ENCODE peak calls at places on chromosomes 16 and 17, in nine cellular contexts. J is body of pancreas; Y is brain microvascular endothelial cell; S is CD4-positive, alpha-beta T cell; M is cardiac muscle cell; T is tibial artery; Q is Peyer's patch; V is PC-9; O is IMR-90. Z is an unnamed sample.

GRCh38 chr17:60305141-60305540 is 86.8 kb downstream of the USP32 start:
- DNase-seq in M (peak; percentile 16), T (no peak), Y (no peak), O (no peak), J (peak; percentile 28), Q (no peak), V (no peak), S (no peak), Z (no peak)

GRCh38 chr16:84514295-84514873 is 9.9 kb upstream of the MEAK7 start:
- DNase-seq in J (no peak), V (no peak), S (no peak), T (no peak), Y (no peak), Q (no peak), O (no peak), M (no peak), Z (no peak)

GRCh38 chr16:75733305-75734141 is 7.2 kb upstream of the CPHXL start:
- DNase-seq in T (peak; percentile 69), Y (peak; percentile 24), O (peak; percentile 85), J (peak; percentile 16), Q (no peak), M (peak; percentile 58), V (no peak), S (no peak), Z (no peak)

GRCh38 chr17:35749560-35750412 is 3.3 kb downstream of the GAS2L2 start:
- DNase-seq in V (no peak), T (no peak), J (no peak), S (no peak), Q (no peak), M (peak; percentile 60), Y (no peak), O (peak; percentile 20), Z (no peak)

GRCh38 chr17:13520899-13521572 is 80.7 kb downstream of the HS3ST3A1 start:
- DNase-seq in S (no peak), M (peak; percentile 89), J (no peak), Y (peak; percentile 40), V (no peak), Q (no peak), T (no peak), O (peak; percentile 89), Z (no peak)

GRCh38 chr16:65751622-65752598 is 614.6 kb upstream of the CDH5 start:
- DNase-seq in T (no peak), J (no peak), O (no peak), V (no peak), M (peak; percentile 47), Y (no peak), Q (no peak), S (no peak), Z (no peak)

GRCh38 chr17:76716146-76716833 is 5.5 kb upstream of the MXRA7 start:
- DNase-seq in J (peak; percentile 70), Q (peak; percentile 31), Y (peak; percentile 99), O (peak; percentile 99), M (peak; percentile 100), T (peak; percentile 77), S (peak; percentile 23), V (no peak), Z (no peak)

GRCh38 chr16:77744136-77744535 is 21.8 kb downstream of the NUDT7 start:
- DNase-seq in J (no peak), O (peak; percentile 35), S (no peak), Y (no peak), V (no peak), Q (no peak), T (no peak), M (no peak), Z (no peak)

GRCh38 chr16:12111223-12111622 is 134.7 kb downstream of the SNX29 start:
- DNase-seq in Q (no peak), O (no peak), J (no peak), M (no peak), V (no peak), Y (no peak), T (no peak), S (no peak), Z (no peak)

GRCh38 chr16:2151188-2152091 is 3.0 kb downstream of the RAB26 start:
- DNase-seq in S (no peak), Y (no peak), J (no peak), M (no peak), V (no peak), O (no peak), T (no peak), Q (no peak), Z (no peak)

GRCh38 chr16:8944113-8944765 is 19.5 kb downstream of the USP7 start:
- DNase-seq in O (no peak), J (no peak), M (no peak), V (no peak), S (no peak), T (no peak), Q (no peak), Y (no peak), Z (no peak)

GRCh38 chr17:81527591-81528383 is at the start of gene FSCN2:
- DNase-seq in T (peak; percentile 73), Q (no peak), S (no peak), M (peak; percentile 30), Y (no peak), V (peak; percentile 52), J (no peak), O (no peak), Z (no peak)

DNA sequence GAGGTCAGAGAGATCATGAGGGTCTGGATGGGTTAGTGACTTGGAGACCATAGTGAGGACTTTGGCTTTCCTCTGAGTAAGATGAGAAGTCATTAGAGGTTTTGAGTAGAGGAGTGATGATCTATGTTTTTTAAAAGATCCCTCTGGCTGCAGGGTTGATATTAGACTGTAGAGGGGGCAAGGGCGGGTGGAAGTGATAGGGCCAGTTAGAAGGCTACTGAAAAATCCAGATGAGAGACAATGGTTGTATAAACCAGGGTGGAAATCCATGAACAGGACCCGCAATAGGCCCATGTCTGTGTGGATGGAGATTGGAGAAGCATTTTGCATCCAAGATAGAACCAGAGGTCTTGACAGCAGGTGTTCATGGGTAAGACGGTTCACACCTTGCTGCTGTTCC is 9.8 kb downstream of the ITGAL start:
- DNase-seq in S (no peak), V (no peak), Q (no peak), O (no peak), J (no peak), Y (no peak), M (no peak), T (no peak), Z (no peak)
- TF ChIP-seq CTCF in S (no peak), V (peak; percentile 55), Q (peak; percentile 34), O (peak; percentile 14), J (no peak), Y (peak; percentile 53), M (peak; percentile 19), T (no peak), Z (no peak)

GRCh38 chr17:39763046-39763800 is 25.5 kb downstream of the GRB7 start:
- DNase-seq in M (peak; percentile 73), S (no peak), J (no peak), O (peak; percentile 35), T (no peak), Y (no peak), Q (no peak), V (no peak), Z (no peak)
- TF ChIP-seq CTCF in M (no peak), S (no peak), J (no peak), O (no peak), T (no peak), Y (no peak), Q (no peak), V (no peak), Z (no peak)

DNA sequence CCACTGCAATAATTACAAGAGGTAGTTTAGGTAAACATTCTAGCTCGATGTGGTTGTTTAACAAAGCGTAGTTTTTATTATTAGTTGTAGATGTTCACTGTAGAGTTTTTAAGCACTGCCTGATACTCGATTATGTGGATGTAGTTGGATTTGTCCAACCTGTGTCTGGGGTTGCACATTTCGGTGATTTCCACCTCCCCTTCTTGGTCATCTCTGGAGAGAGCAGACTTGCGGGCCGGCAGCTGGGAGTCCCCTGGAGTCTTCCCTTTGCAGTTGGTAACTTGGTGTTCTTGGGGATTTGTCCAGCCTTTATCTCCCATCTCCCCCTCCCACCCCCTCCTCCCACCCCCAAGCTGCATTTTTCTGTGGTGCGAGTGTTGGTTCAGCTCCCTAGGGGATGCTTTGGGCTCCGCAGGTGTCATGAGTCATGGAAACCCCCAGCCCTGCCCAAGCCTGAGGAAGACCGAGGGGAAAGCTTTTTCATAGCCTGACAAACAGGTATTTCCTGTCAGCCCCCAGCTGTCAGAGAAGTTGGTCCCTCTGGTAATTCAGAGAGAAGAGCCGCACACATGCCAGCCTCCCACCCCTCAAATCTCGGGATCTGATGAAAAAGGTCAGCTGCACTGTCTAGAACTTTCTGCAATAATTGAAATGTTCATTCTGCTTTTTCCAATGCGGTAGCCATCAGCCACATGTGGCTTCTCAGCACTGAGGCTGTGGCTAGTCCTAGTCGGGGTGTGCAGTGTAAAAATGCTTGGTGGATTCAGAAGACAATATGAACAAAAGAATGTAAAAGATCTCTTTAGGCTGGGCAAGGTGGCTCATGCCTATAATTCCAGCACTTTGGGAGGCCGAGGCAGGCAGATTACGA is 50.3 kb downstream of the KSR1 start:
- DNase-seq in Q (no peak), M (peak; percentile 21), O (no peak), T (no peak), V (peak; percentile 73), J (no peak), S (no peak), Y (no peak), Z (no peak)
- TF ChIP-seq CTCF in Q (no peak), M (no peak), O (no peak), T (no peak), V (no peak), J (no peak), S (no peak), Y (no peak), Z (no peak)

GRCh38 chr17:30717290-30718098 is 107.0 kb downstream of the CRLF3 start:
- DNase-seq in J (no peak), Y (no peak), M (no peak), V (no peak), O (no peak), Q (no peak), S (no peak), T (peak; percentile 33), Z (no peak)

GRCh38 chr17:30720013-30720471 is 104.5 kb downstream of the CRLF3 start:
- DNase-seq in V (no peak), J (no peak), T (peak; percentile 58), S (no peak), Q (peak; percentile 1), M (no peak), Y (no peak), O (no peak), Z (peak; percentile 6)

DNA sequence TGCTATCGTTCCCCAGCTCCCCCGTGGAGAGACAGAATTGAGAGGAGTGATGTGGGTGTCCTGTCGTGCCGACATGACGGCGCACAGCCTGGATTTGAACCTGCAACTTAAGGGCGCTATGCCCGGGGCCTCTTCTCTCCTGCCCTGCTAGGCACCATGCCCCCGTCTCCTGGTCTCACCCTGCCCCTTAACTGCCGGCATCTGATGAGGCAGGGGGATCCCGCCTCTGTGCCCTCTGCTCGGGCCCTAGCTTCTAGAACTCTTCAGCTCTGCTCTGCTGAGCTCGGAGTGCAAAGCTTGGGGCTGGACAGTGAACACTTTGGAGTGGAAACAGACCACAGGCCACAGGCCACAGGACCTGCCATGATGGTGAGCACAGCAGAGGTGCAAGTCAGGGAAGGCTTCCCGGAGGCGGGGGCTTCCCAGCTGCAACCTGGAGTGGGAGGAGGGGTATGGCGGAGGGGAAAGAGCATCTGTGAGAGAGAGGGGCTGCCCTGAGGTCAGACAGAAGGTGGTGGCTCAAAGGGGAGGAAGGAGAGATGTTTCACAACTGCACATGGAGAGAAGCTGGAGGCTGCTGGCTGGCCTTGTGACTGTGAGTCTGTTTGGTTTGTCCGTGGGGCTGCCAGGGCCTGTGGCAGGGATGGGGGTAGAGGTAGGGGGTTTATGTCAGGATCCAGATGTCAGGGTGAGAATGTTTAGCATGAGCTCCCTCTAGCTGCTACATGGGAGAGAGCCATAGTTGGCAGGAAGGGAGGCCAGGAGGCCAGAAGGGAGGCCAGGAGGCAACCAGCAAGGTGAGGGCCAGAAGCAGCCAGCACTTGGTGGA is 107.8 kb downstream of the CRLF3 start:
- DNase-seq in V (no peak), M (no peak), J (no peak), S (no peak), O (peak; percentile 16), Q (no peak), Y (no peak), T (peak; percentile 55), Z (no peak)
- TF ChIP-seq CTCF in V (no peak), M (peak; percentile 27), J (no peak), S (no peak), O (peak; percentile 24), Q (no peak), Y (peak; percentile 50), T (no peak), Z (no peak)